ENCODE peak calls at places on chromosomes 5 and 9, in ten cellular contexts. R, X, M, J, L, F, G, T, D and P are unnamed samples.

GRCh38 chr5:58759745-58760144 is 176.9 kb downstream of the RAB3C start:
- DNase-seq in R (no peak), X (no peak), M (no peak), J (peak), L (no peak), F (peak), G (no peak), T (peak), D (no peak), P (no peak)

GRCh38 chr9:81626511-81626910 is 62.8 kb downstream of the TLE1 start:
- DNase-seq in R (no peak), X (peak), M (no peak), J (no peak), L (no peak), F (peak), G (no peak), T (no peak), D (no peak), P (no peak)

GRCh38 chr5:178642351-178642909 is 15.6 kb upstream of the CLK4 start:
- DNase-seq in R (peak), X (no peak), M (no peak), J (no peak), L (no peak), F (peak), G (no peak), T (peak), D (no peak), P (no peak)

GRCh38 chr5:171801-172331 is 19.4 kb upstream of the LRRC14B start:
- DNase-seq in R (no peak), X (no peak), M (peak), J (no peak), L (peak), F (no peak), G (no peak), T (no peak), D (no peak), P (no peak)

GRCh38 chr9:121558423-121558950 is 58.8 kb upstream of the GGTA1 start:
- DNase-seq in R (no peak), X (no peak), M (no peak), J (peak), L (no peak), F (no peak), G (no peak), T (no peak), D (no peak), P (no peak)

GRCh38 chr5:178895615-178896571 is at the start of gene ZFP2:
- DNase-seq in R (no peak), X (peak), M (peak), J (no peak), L (peak), F (peak), G (peak), T (peak), D (no peak), P (no peak)

GRCh38 chr9:127786773-127787123 is 914 bp downstream of the CDK9 start:
- DNase-seq in R (no peak), X (no peak), M (no peak), J (no peak), L (no peak), F (peak), G (no peak), T (no peak), D (no peak), P (no peak)

GRCh38 chr5:123116063-123116462 is 27.0 kb downstream of the PRDM6 start:
- DNase-seq in R (no peak), X (no peak), M (no peak), J (no peak), L (no peak), F (peak), G (no peak), T (peak), D (no peak), P (no peak)

GRCh38 chr9:18338042-18338441 is 135.9 kb upstream of the ADAMTSL1 start:
- DNase-seq in R (no peak), X (no peak), M (no peak), J (no peak), L (no peak), F (peak), G (no peak), T (no peak), D (no peak), P (no peak)

GRCh38 chr5:56405116-56405515 is 172.0 kb upstream of the ANKRD55 start:
- DNase-seq in R (no peak), X (peak), M (no peak), J (no peak), L (no peak), F (no peak), G (no peak), T (no peak), D (no peak), P (no peak)

GRCh38 chr5:99721487-99721886 is 792.7 kb upstream of the CHD1 start:
- DNase-seq in R (no peak), X (no peak), M (no peak), J (no peak), L (no peak), F (no peak), G (no peak), T (no peak), D (no peak), P (no peak)

GRCh38 chr5:75438722-75439121 is 72.7 kb downstream of the CERT1 start:
- DNase-seq in R (no peak), X (no peak), M (no peak), J (no peak), L (no peak), F (no peak), G (no peak), T (no peak), D (no peak), P (no peak)

GRCh38 chr5:57175586-57175985 is 1.7 kb downstream of the GPBP1 start:
- DNase-seq in R (no peak), X (no peak), M (no peak), J (peak), L (no peak), F (no peak), G (peak), T (no peak), D (no peak), P (no peak)

GRCh38 chr9:135296783-135297715 is 182.5 kb upstream of the PPP1R26 start:
- DNase-seq in R (no peak), X (no peak), M (peak), J (no peak), L (no peak), F (no peak), G (no peak), T (no peak), D (no peak), P (no peak)

GRCh38 chr5:99438619-99439018 is 509.8 kb upstream of the CHD1 start:
- DNase-seq in R (no peak), X (no peak), M (no peak), J (no peak), L (no peak), F (no peak), G (no peak), T (no peak), D (no peak), P (no peak)

GRCh38 chr9:114930063-114930812 is at the start of gene TNFSF8:
- DNase-seq in R (no peak), X (no peak), M (peak), J (peak), L (no peak), F (no peak), G (no peak), T (no peak), D (peak), P (peak)

GRCh38 chr9:114928092-114928491 is 2.3 kb downstream of the TNFSF8 start:
- DNase-seq in R (no peak), X (no peak), M (no peak), J (no peak), L (no peak), F (no peak), G (no peak), T (no peak), D (no peak), P (no peak)

GRCh38 chr9:114932502-114932901 is 2.1 kb upstream of the TNFSF8 start:
- DNase-seq in R (no peak), X (peak), M (no peak), J (no peak), L (no peak), F (no peak), G (no peak), T (no peak), D (no peak), P (no peak)

GRCh38 chr9:114929166-114929565 is 1.2 kb downstream of the TNFSF8 start:
- DNase-seq in R (no peak), X (no peak), M (no peak), J (no peak), L (no peak), F (no peak), G (no peak), T (no peak), D (no peak), P (peak)

GRCh38 chr9:114931407-114931806 is 1.0 kb upstream of the TNFSF8 start:
- DNase-seq in R (no peak), X (no peak), M (no peak), J (no peak), L (no peak), F (no peak), G (no peak), T (no peak), D (no peak), P (no peak)
- H3K4me3 ChIP-seq in R (no peak), X (no peak), M (no peak), J (no peak), L (no peak), F (no peak), G (no peak), T (no peak), D (no peak), P (no peak)

GRCh38 chr9:37025381-37026084 is 8.5 kb downstream of the PAX5 start:
- DNase-seq in R (no peak), X (peak), M (no peak), J (no peak), L (no peak), F (no peak), G (peak), T (no peak), D (no peak), P (no peak)
- H3K4me3 ChIP-seq in R (peak), X (no peak), M (peak), J (peak), L (peak), F (no peak), G (peak), T (no peak), D (peak), P (no peak)

GRCh38 chr9:131608469-131609115 is 63.3 kb downstream of the PRRT1B start:
- DNase-seq in R (peak), X (peak), M (peak), J (no peak), L (peak), F (peak), G (peak), T (peak), D (no peak), P (no peak)

GRCh38 chr9:131610231-131610761 is 65.0 kb downstream of the PRRT1B start:
- DNase-seq in R (peak), X (no peak), M (peak), J (no peak), L (peak), F (peak), G (no peak), T (peak), D (no peak), P (no peak)

GRCh38 chr9:131606896-131607567 is 61.7 kb downstream of the PRRT1B start:
- DNase-seq in R (no peak), X (peak), M (peak), J (no peak), L (no peak), F (no peak), G (no peak), T (no peak), D (no peak), P (no peak)

GRCh38 chr9:131607591-131607990 is 62.3 kb downstream of the PRRT1B start:
- DNase-seq in R (no peak), X (peak), M (no peak), J (no peak), L (no peak), F (no peak), G (no peak), T (no peak), D (no peak), P (no peak)

DNA sequence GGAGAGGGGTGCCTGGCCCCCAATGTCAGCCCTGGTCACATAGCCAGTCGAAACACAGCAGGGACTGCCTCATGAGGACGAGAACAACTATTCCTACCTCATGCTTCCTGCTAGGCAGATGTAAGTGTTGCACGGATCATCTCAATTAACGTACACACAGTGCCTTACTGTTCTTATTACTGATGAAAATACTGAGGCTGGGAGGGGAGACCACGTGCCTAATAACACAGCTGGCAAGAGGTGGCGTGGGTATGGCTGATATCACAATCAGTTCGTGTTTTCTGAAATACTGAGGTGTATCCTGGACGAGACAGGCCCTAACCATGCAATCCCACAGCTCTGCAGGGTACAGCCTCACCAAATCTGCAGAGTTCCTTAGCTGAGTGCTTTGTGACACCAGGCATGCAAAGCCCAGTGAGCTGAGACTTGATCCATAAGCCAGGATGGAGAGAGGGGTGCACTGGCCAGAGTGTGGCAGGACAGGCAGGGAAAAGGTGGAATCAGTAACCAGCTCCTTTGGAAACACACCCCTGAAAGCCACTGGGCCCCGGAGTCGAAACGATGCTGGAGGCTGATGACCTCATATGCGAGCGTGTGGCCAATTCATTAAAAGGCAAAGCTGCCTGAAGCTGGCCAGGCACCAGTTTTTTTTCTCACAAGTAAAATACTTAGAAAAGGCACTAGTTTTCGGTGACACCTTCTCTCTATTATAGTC is 64.0 kb downstream of the PRRT1B start:
- DNase-seq in R (peak), X (peak), M (peak), J (no peak), L (no peak), F (peak), G (peak), T (peak), D (no peak), P (no peak)
- H3K4me3 ChIP-seq in R (no peak), X (no peak), M (no peak), J (no peak), L (no peak), F (no peak), G (no peak), T (no peak), D (no peak), P (no peak)

DNA sequence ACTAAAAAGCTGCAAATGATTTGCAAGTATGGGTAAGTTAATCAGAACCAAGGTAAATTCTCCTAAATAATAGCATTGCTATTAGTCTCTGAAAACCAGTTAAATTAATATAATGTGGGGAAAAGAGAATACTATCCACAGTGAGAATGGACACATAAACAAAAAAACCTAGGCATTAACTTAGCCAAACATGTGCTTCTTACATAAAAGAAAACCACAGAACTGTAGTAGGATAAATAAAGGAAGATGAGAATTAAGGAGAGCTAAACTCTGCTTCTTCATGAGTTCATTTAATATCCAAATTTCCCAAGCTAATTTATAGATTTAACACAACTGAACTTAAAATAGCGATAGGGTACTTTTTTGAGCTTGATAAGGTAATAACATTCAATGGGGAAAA is 31.8 kb downstream of the ABCA1 start:
- DNase-seq in R (no peak), X (no peak), M (no peak), J (no peak), L (no peak), F (no peak), G (no peak), T (peak), D (no peak), P (no peak)
- H3K4me3 ChIP-seq in R (no peak), X (no peak), M (no peak), J (no peak), L (no peak), F (no peak), G (no peak), T (no peak), D (no peak), P (no peak)

GRCh38 chr5:142024771-142025304 is 12.0 kb upstream of the GNPDA1 start:
- DNase-seq in R (peak), X (peak), M (peak), J (peak), L (peak), F (peak), G (peak), T (peak), D (peak), P (peak)
- H3K4me3 ChIP-seq in R (peak), X (peak), M (peak), J (peak), L (peak), F (peak), G (peak), T (peak), D (peak), P (peak)

DNA sequence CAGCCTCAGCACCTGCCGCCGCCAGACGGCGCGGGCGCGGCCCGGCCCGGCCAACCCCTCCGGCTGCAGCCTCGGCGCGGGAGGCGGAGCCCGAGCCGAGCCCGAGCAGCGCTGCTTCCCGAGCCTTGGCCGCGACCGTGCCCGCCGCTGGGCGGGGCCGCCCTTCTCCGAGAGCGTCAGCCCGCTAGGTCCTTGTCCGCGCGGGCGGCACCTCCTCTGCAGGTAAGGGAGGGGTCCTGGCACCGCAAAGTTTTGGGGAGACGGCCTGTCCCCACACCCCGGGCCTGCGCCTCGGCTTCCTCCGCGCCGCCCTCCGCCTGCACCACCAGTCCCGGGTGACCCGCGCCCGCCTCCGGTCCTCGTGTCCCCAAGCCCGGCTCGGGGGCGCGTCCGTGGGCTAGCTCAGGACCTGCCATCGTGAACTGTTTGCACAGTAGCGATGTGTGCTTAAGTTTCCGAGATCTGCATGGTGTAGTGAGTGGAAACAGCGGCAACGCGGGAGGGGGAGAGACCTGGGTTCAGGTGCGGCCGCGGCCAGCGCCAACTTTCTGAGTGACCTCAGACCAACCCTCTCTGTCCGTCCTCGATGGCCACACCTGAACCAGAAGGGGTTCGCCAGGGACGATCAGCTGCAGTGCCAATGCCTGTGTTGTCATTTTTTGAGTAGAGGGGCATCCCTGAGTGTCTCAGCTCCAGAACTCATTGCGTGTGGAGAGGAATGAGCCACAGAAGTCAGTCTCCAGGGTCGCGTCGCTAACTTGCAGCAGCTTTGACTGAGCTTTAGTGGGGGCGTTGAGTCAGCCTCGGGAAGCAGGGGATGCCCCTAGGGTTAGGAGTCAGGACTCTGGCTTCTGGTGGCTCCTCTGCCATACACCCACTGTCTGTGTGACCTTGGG is at the start of gene FRMPD1:
- DNase-seq in R (no peak), X (peak), M (peak), J (peak), L (no peak), F (peak), G (peak), T (peak), D (peak), P (peak)
- H3K4me3 ChIP-seq in R (peak), X (peak), M (peak), J (peak), L (peak), F (peak), G (peak), T (peak), D (peak), P (peak)